ENCODE peak calls at places on chromosomes 13 and 19, in eight cellular contexts. One of them, this sample, is unnamed.

GRCh38 chr13:39105110-39105509 is 66.9 kb downstream of the NHLRC3 start:
- DNase-seq in psoas muscle: no peak
- DNase-seq in GM04504: no peak
- DNase-seq in dorsolateral prefrontal cortex: no peak
- DNase-seq in choroid plexus epithelial cell: peak
- DNase-seq in stimulated activated CD4-positive, alpha-beta T cell treated with anti-CD3 and anti-CD28 coated beads, Interleukin-1b, Interleukin-23, amount 100 ng/mL, for 1 hour: no peak
- DNase-seq in putamen: no peak
- DNase-seq in cerebellar cortex: peak
- DNase-seq in this sample: no peak

GRCh38 chr19:5292843-5293606 is 47.6 kb downstream of the PTPRS start:
- DNase-seq in psoas muscle: peak
- DNase-seq in GM04504: peak
- DNase-seq in dorsolateral prefrontal cortex: peak
- DNase-seq in choroid plexus epithelial cell: peak
- DNase-seq in stimulated activated CD4-positive, alpha-beta T cell treated with anti-CD3 and anti-CD28 coated beads, Interleukin-1b, Interleukin-23, amount 100 ng/mL, for 1 hour: peak
- DNase-seq in putamen: peak
- DNase-seq in cerebellar cortex: peak
- DNase-seq in this sample: peak

GRCh38 chr13:98284677-98285076 is 107.6 kb upstream of the RNF113B start:
- DNase-seq in psoas muscle: no peak
- DNase-seq in GM04504: no peak
- DNase-seq in dorsolateral prefrontal cortex: no peak
- DNase-seq in choroid plexus epithelial cell: no peak
- DNase-seq in stimulated activated CD4-positive, alpha-beta T cell treated with anti-CD3 and anti-CD28 coated beads, Interleukin-1b, Interleukin-23, amount 100 ng/mL, for 1 hour: no peak
- DNase-seq in putamen: no peak
- DNase-seq in cerebellar cortex: no peak
- DNase-seq in this sample: no peak

GRCh38 chr19:2271516-2272103 is 10.4 kb downstream of the PEAK3 start:
- DNase-seq in psoas muscle: peak
- DNase-seq in GM04504: peak
- DNase-seq in dorsolateral prefrontal cortex: no peak
- DNase-seq in choroid plexus epithelial cell: peak
- DNase-seq in stimulated activated CD4-positive, alpha-beta T cell treated with anti-CD3 and anti-CD28 coated beads, Interleukin-1b, Interleukin-23, amount 100 ng/mL, for 1 hour: no peak
- DNase-seq in putamen: no peak
- DNase-seq in cerebellar cortex: peak
- DNase-seq in this sample: no peak

GRCh38 chr19:44072543-44073401 is 813 bp downstream of the ZNF284 start:
- DNase-seq in psoas muscle: no peak
- DNase-seq in GM04504: no peak
- DNase-seq in dorsolateral prefrontal cortex: no peak
- DNase-seq in choroid plexus epithelial cell: peak
- DNase-seq in stimulated activated CD4-positive, alpha-beta T cell treated with anti-CD3 and anti-CD28 coated beads, Interleukin-1b, Interleukin-23, amount 100 ng/mL, for 1 hour: no peak
- DNase-seq in putamen: no peak
- DNase-seq in cerebellar cortex: peak
- DNase-seq in this sample: no peak

GRCh38 chr19:6828306-6828697 is 55.8 kb downstream of the VAV1 start:
- DNase-seq in psoas muscle: no peak
- DNase-seq in GM04504: no peak
- DNase-seq in dorsolateral prefrontal cortex: no peak
- DNase-seq in choroid plexus epithelial cell: no peak
- DNase-seq in stimulated activated CD4-positive, alpha-beta T cell treated with anti-CD3 and anti-CD28 coated beads, Interleukin-1b, Interleukin-23, amount 100 ng/mL, for 1 hour: no peak
- DNase-seq in putamen: no peak
- DNase-seq in cerebellar cortex: no peak
- DNase-seq in this sample: no peak

GRCh38 chr13:43484432-43485225 is 302.1 kb downstream of the ENOX1 start:
- DNase-seq in psoas muscle: no peak
- DNase-seq in GM04504: no peak
- DNase-seq in dorsolateral prefrontal cortex: no peak
- DNase-seq in choroid plexus epithelial cell: no peak
- DNase-seq in stimulated activated CD4-positive, alpha-beta T cell treated with anti-CD3 and anti-CD28 coated beads, Interleukin-1b, Interleukin-23, amount 100 ng/mL, for 1 hour: no peak
- DNase-seq in putamen: peak
- DNase-seq in cerebellar cortex: no peak
- DNase-seq in this sample: peak

GRCh38 chr13:92952161-92952560 is 274.4 kb upstream of the GPC6 start:
- DNase-seq in psoas muscle: no peak
- DNase-seq in GM04504: no peak
- DNase-seq in dorsolateral prefrontal cortex: no peak
- DNase-seq in choroid plexus epithelial cell: no peak
- DNase-seq in stimulated activated CD4-positive, alpha-beta T cell treated with anti-CD3 and anti-CD28 coated beads, Interleukin-1b, Interleukin-23, amount 100 ng/mL, for 1 hour: no peak
- DNase-seq in putamen: no peak
- DNase-seq in cerebellar cortex: no peak
- DNase-seq in this sample: no peak

GRCh38 chr13:24053505-24054251 is 106.8 kb upstream of the SPATA13 start:
- DNase-seq in psoas muscle: no peak
- DNase-seq in GM04504: no peak
- DNase-seq in dorsolateral prefrontal cortex: peak
- DNase-seq in choroid plexus epithelial cell: peak
- DNase-seq in stimulated activated CD4-positive, alpha-beta T cell treated with anti-CD3 and anti-CD28 coated beads, Interleukin-1b, Interleukin-23, amount 100 ng/mL, for 1 hour: peak
- DNase-seq in putamen: peak
- DNase-seq in cerebellar cortex: peak
- DNase-seq in this sample: peak

GRCh38 chr13:19088416-19088815 is 93.2 kb downstream of the TUBA3C start:
- DNase-seq in psoas muscle: no peak
- DNase-seq in GM04504: no peak
- DNase-seq in dorsolateral prefrontal cortex: no peak
- DNase-seq in choroid plexus epithelial cell: no peak
- DNase-seq in stimulated activated CD4-positive, alpha-beta T cell treated with anti-CD3 and anti-CD28 coated beads, Interleukin-1b, Interleukin-23, amount 100 ng/mL, for 1 hour: no peak
- DNase-seq in putamen: no peak
- DNase-seq in cerebellar cortex: no peak
- DNase-seq in this sample: no peak

GRCh38 chr19:7986321-7987083 is 18.9 kb downstream of the ELAVL1 start:
- DNase-seq in psoas muscle: no peak
- DNase-seq in GM04504: peak
- DNase-seq in dorsolateral prefrontal cortex: no peak
- DNase-seq in choroid plexus epithelial cell: peak
- DNase-seq in stimulated activated CD4-positive, alpha-beta T cell treated with anti-CD3 and anti-CD28 coated beads, Interleukin-1b, Interleukin-23, amount 100 ng/mL, for 1 hour: no peak
- DNase-seq in putamen: no peak
- DNase-seq in cerebellar cortex: peak
- DNase-seq in this sample: no peak

GRCh38 chr13:77377016-77377415 is 50.1 kb upstream of the MYCBP2 start:
- DNase-seq in psoas muscle: no peak
- DNase-seq in GM04504: no peak
- DNase-seq in dorsolateral prefrontal cortex: no peak
- DNase-seq in choroid plexus epithelial cell: no peak
- DNase-seq in stimulated activated CD4-positive, alpha-beta T cell treated with anti-CD3 and anti-CD28 coated beads, Interleukin-1b, Interleukin-23, amount 100 ng/mL, for 1 hour: no peak
- DNase-seq in putamen: no peak
- DNase-seq in cerebellar cortex: peak
- DNase-seq in this sample: no peak

GRCh38 chr13:33637978-33638743 is 179.8 kb upstream of the RFC3 start:
- DNase-seq in psoas muscle: no peak
- DNase-seq in GM04504: peak
- DNase-seq in dorsolateral prefrontal cortex: no peak
- DNase-seq in choroid plexus epithelial cell: peak
- DNase-seq in stimulated activated CD4-positive, alpha-beta T cell treated with anti-CD3 and anti-CD28 coated beads, Interleukin-1b, Interleukin-23, amount 100 ng/mL, for 1 hour: no peak
- DNase-seq in putamen: no peak
- DNase-seq in cerebellar cortex: no peak
- DNase-seq in this sample: no peak

This sample was measured in globus pallidus.